ENCODE peak calls at places on chromosome 17, in seven cellular contexts. O is NCI-H2081; M is RPMI7951; C is pancreas; D is caudate nucleus; Q is activated effector memory CD4-positive, alpha-beta T cell treated with Interleukin-2 at 50 U/mL for 16 hours; U is activated naive CD8-positive, alpha-beta T cell treated with anti-CD3 and anti-CD28 coated beads for 36 hours. R is an unnamed sample.

GRCh38 chr17:52986056-52986662 is 827.6 kb upstream of the CA10 start:
- DNase-seq in O (no peak), M (no peak), C (no peak), D (no peak), Q (no peak), U (no peak), R (no peak)

GRCh38 chr17:43907425-43907981 is at the start of gene MPP2:
- DNase-seq in O (peak; percentile 42), M (peak; percentile 57), C (peak; percentile 87), D (peak; percentile 59), Q (peak; percentile 40), U (peak; percentile 74), R (peak; percentile 67)

GRCh38 chr17:69609495-69610315 is 195.2 kb downstream of the MAP2K6 start:
- DNase-seq in O (peak; percentile 24), M (peak; percentile 39), C (no peak), D (no peak), Q (no peak), U (no peak), R (peak; percentile 86)

GRCh38 chr17:5226940-5227878 is 7.5 kb downstream of the SCIMP start:
- DNase-seq in O (no peak), M (no peak), C (no peak), D (no peak), Q (no peak), U (peak; percentile 40), R (no peak)

GRCh38 chr17:82913304-82914043 is 73.7 kb upstream of the ZNF750 start:
- DNase-seq in O (peak; percentile 16), M (no peak), C (peak; percentile 38), D (no peak), Q (no peak), U (no peak), R (peak; percentile 25)

GRCh38 chr17:80805032-80805751 is 186.4 kb upstream of the CHMP6 start:
- DNase-seq in O (no peak), M (no peak), C (no peak), D (no peak), Q (no peak), U (no peak), R (no peak)

GRCh38 chr17:39485555-39485954 is 24.3 kb downstream of the CDK12 start:
- DNase-seq in O (no peak), M (peak; percentile 85), C (no peak), D (no peak), Q (no peak), U (no peak), R (peak; percentile 88)

GRCh38 chr17:28078443-28079229 is 36.2 kb downstream of the NLK start:
- DNase-seq in O (no peak), M (no peak), C (no peak), D (no peak), Q (no peak), U (no peak), R (no peak)

GRCh38 chr17:80790981-80791742 is 200.5 kb upstream of the CHMP6 start:
- DNase-seq in O (no peak), M (no peak), C (no peak), D (no peak), Q (no peak), U (no peak), R (no peak)

GRCh38 chr17:76472258-76472645 is 4.8 kb downstream of the AANAT start:
- DNase-seq in O (no peak), M (no peak), C (no peak), D (no peak), Q (no peak), U (no peak), R (no peak)

GRCh38 chr17:79482719-79483118 is 128.1 kb downstream of the RBFOX3 start:
- DNase-seq in O (no peak), M (no peak), C (no peak), D (no peak), Q (no peak), U (no peak), R (no peak)

GRCh38 chr17:64938290-64938689 is 19.0 kb upstream of the LRRC37A3 start:
- DNase-seq in O (no peak), M (no peak), C (no peak), D (no peak), Q (no peak), U (no peak), R (no peak)

GRCh38 chr17:42653179-42654124 is 5.6 kb upstream of the TUBG2 start:
- DNase-seq in O (no peak), M (peak; percentile 92), C (peak; percentile 79), D (no peak), Q (no peak), U (no peak), R (no peak)

GRCh38 chr17:42684929-42685556 is 2.7 kb downstream of the CNTNAP1 start:
- DNase-seq in O (no peak), M (no peak), C (peak; percentile 66), D (no peak), Q (no peak), U (no peak), R (no peak)

GRCh38 chr17:8673621-8674020 is 43.1 kb upstream of the MYH10 start:
- DNase-seq in O (no peak), M (peak; percentile 49), C (no peak), D (no peak), Q (no peak), U (no peak), R (no peak)

GRCh38 chr17:49402706-49403105 is 12.0 kb downstream of the PHB1 start:
- DNase-seq in O (no peak), M (no peak), C (no peak), D (no peak), Q (no peak), U (no peak), R (no peak)

GRCh38 chr17:40091691-40092397 is 8.5 kb downstream of the NR1D1 start:
- DNase-seq in O (peak; percentile 30), M (no peak), C (peak; percentile 75), D (no peak), Q (no peak), U (no peak), R (peak; percentile 83)

GRCh38 chr17:40075216-40076100 is 12.7 kb downstream of the THRA start:
- DNase-seq in O (peak; percentile 81), M (peak; percentile 44), C (peak; percentile 98), D (peak; percentile 65), Q (peak; percentile 53), U (peak; percentile 61), R (peak; percentile 84)

GRCh38 chr17:18139498-18139897 is 30.9 kb downstream of the MYO15A start:
- DNase-seq in O (no peak), M (no peak), C (no peak), D (no peak), Q (no peak), U (no peak), R (no peak)

GRCh38 chr17:81459864-81460263 is 52.7 kb downstream of the ACTG1 start:
- DNase-seq in O (no peak), M (no peak), C (no peak), D (no peak), Q (no peak), U (no peak), R (no peak)

GRCh38 chr17:40791808-40792436 is 7.8 kb downstream of the KRT28 start:
- DNase-seq in O (no peak), M (peak; percentile 49), C (no peak), D (no peak), Q (no peak), U (no peak), R (peak; percentile 39)

GRCh38 chr17:8223356-8224063 is 13.1 kb upstream of the AURKB start:
- DNase-seq in O (peak; percentile 66), M (peak; percentile 53), C (peak; percentile 86), D (peak; percentile 45), Q (no peak), U (peak; percentile 77), R (peak; percentile 84)

R was measured in myocyte.